ENCODE peak calls at places on chromosomes 5 and 9, in five cellular contexts. One of them, this sample, is unnamed.
A peak's percentile ranks its signal among the peaks of the same experiment; 100 is the strongest.

GRCh38 chr5:137753227-137753985 is 757 bp downstream of the HNRNPA0 start:
- DNase-seq in HCT116: no peak
- DNase-seq in HepG2: no peak
- DNase-seq in K562: peak; percentile 26
- DNase-seq in H1: no peak
- DNase-seq in this sample: no peak

GRCh38 chr5:138809391-138809790 is 56.2 kb downstream of the CTNNA1 start:
- DNase-seq in HCT116: no peak
- DNase-seq in HepG2: no peak
- DNase-seq in K562: no peak
- DNase-seq in H1: no peak
- DNase-seq in this sample: no peak

GRCh38 chr5:35416217-35416988 is 186.1 kb upstream of the PRLR start:
- DNase-seq in H1: no peak
- DNase-seq in K562: no peak
- DNase-seq in HCT116: no peak
- DNase-seq in HepG2: peak; percentile 73
- DNase-seq in this sample: no peak

GRCh38 chr9:89661956-89662717 is 57.3 kb downstream of the GADD45G start:
- DNase-seq in HepG2: peak; percentile 75
- DNase-seq in HCT116: peak; percentile 35
- DNase-seq in K562: peak; percentile 60
- DNase-seq in H1: peak; percentile 95
- DNase-seq in this sample: no peak

GRCh38 chr9:38423939-38424843 is at the start of gene IGFBPL1:
- DNase-seq in K562: no peak
- DNase-seq in HCT116: no peak
- DNase-seq in HepG2: no peak
- DNase-seq in H1: peak; percentile 72
- DNase-seq in this sample: no peak

GRCh38 chr5:167036585-167036984 is 1254.9 kb upstream of the WWC1 start:
- DNase-seq in HCT116: no peak
- DNase-seq in HepG2: no peak
- DNase-seq in H1: no peak
- DNase-seq in K562: no peak
- DNase-seq in this sample: no peak

GRCh38 chr5:148776780-148777179 is 49.6 kb upstream of the ADRB2 start:
- DNase-seq in HepG2: no peak
- DNase-seq in HCT116: peak; percentile 61
- DNase-seq in K562: no peak
- DNase-seq in H1: no peak
- DNase-seq in this sample: no peak

GRCh38 chr5:65356274-65356673 is 125.4 kb downstream of the ADAMTS6 start:
- DNase-seq in HepG2: no peak
- DNase-seq in K562: no peak
- DNase-seq in H1: no peak
- DNase-seq in HCT116: no peak
- DNase-seq in this sample: no peak

GRCh38 chr5:81749562-81750307 is 1.2 kb downstream of the SSBP2 start:
- DNase-seq in H1: peak; percentile 80
- DNase-seq in HepG2: no peak
- DNase-seq in HCT116: no peak
- DNase-seq in K562: peak; percentile 36
- DNase-seq in this sample: peak; percentile 69

GRCh38 chr5:34487202-34487879 is 168.8 kb upstream of the RAI14 start:
- DNase-seq in HepG2: peak; percentile 95
- DNase-seq in H1: peak; percentile 32
- DNase-seq in HCT116: no peak
- DNase-seq in K562: no peak
- DNase-seq in this sample: no peak

GRCh38 chr9:136020206-136020605 is 59.0 kb upstream of the UBAC1 start:
- DNase-seq in K562: no peak
- DNase-seq in HCT116: no peak
- DNase-seq in HepG2: no peak
- DNase-seq in H1: no peak
- DNase-seq in this sample: no peak

GRCh38 chr5:123036391-123037103 is at the start of gene PPIC:
- DNase-seq in H1: peak; percentile 93
- DNase-seq in HepG2: peak; percentile 50
- DNase-seq in HCT116: peak; percentile 64
- DNase-seq in K562: peak; percentile 73
- DNase-seq in this sample: no peak

GRCh38 chr9:137275203-137275936 is 2.2 kb upstream of the TOR4A start:
- DNase-seq in H1: peak; percentile 50
- DNase-seq in HepG2: no peak
- DNase-seq in K562: no peak
- DNase-seq in HCT116: no peak
- DNase-seq in this sample: no peak

GRCh38 chr9:19925674-19926503 is 137.1 kb upstream of the SLC24A2 start:
- DNase-seq in H1: peak; percentile 89
- DNase-seq in K562: peak; percentile 58
- DNase-seq in HepG2: peak; percentile 55
- DNase-seq in HCT116: peak; percentile 56
- DNase-seq in this sample: peak; percentile 48

GRCh38 chr5:17216176-17216973 is 1.1 kb upstream of the BASP1 start:
- DNase-seq in HepG2: peak; percentile 42
- DNase-seq in K562: peak; percentile 37
- DNase-seq in HCT116: peak; percentile 34
- DNase-seq in H1: peak; percentile 84
- DNase-seq in this sample: peak; percentile 62

GRCh38 chr5:68249520-68249919 is 34.0 kb downstream of the PIK3R1 start:
- DNase-seq in K562: no peak
- DNase-seq in HCT116: no peak
- DNase-seq in H1: no peak
- DNase-seq in HepG2: no peak
- DNase-seq in this sample: no peak

GRCh38 chr5:68251804-68252648 is 36.5 kb downstream of the PIK3R1 start:
- DNase-seq in HCT116: no peak
- DNase-seq in H1: no peak
- DNase-seq in HepG2: no peak
- DNase-seq in K562: no peak
- DNase-seq in this sample: no peak

GRCh38 chr5:68248896-68249295 is 33.3 kb downstream of the PIK3R1 start:
- DNase-seq in HepG2: no peak
- DNase-seq in H1: no peak
- DNase-seq in HCT116: no peak
- DNase-seq in K562: no peak
- DNase-seq in this sample: no peak

GRCh38 chr5:68251386-68251785 is 35.8 kb downstream of the PIK3R1 start:
- DNase-seq in HepG2: no peak
- DNase-seq in K562: no peak
- DNase-seq in HCT116: no peak
- DNase-seq in H1: no peak
- DNase-seq in this sample: no peak

DNA sequence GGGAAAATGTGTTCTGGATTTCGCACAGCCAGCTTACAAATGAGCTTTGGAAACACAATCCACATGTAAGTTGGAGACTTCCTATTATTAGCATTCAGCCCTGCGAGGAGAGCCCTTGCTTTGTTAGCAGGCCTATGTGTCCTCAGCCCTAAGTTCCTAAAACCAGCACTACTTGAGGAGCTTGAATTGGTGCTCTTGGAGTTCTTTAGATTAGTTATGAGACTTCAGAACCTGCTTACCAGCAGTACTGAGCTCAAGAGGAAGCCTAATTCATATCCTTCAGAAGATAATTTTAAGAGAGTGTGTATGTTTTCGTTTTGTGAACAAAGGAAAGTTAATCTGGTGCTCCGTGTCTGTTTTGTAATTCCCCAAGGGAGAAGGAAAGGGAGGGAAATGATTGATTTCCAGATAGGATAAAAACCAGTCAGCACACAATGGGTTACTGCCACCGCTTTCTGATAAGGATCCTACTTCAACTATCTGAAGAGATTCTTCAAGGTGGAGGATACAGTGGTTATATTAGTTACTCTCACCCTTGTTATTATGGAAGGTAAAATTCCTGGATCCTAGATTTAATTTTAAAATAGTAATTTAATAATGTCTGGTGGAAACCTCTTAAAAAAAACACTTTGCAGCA is 35.2 kb downstream of the PIK3R1 start:
- DNase-seq in HCT116: no peak
- DNase-seq in H1: no peak
- DNase-seq in HepG2: no peak
- DNase-seq in K562: no peak
- DNase-seq in this sample: no peak
- H3K27ac ChIP-seq in HCT116: no peak overlapping the region
- H3K27ac ChIP-seq in H1: no peak overlapping the region
- H3K27ac ChIP-seq in HepG2: no peak overlapping the region
- H3K27ac ChIP-seq in K562: no peak overlapping the region
- H3K27ac ChIP-seq in this sample: no peak overlapping the region

GRCh38 chr5:455806-456205 is 12.8 kb downstream of the EXOC3 start:
- DNase-seq in H1: no peak
- DNase-seq in HCT116: no peak
- DNase-seq in K562: no peak
- DNase-seq in HepG2: no peak
- DNase-seq in this sample: no peak

GRCh38 chr5:453725-454481 is 10.9 kb downstream of the EXOC3 start:
- DNase-seq in HCT116: no peak
- DNase-seq in H1: no peak
- DNase-seq in HepG2: no peak
- DNase-seq in K562: no peak
- DNase-seq in this sample: no peak

GRCh38 chr5:451587-452458 is 8.8 kb downstream of the EXOC3 start:
- DNase-seq in K562: no peak
- DNase-seq in HepG2: no peak
- DNase-seq in H1: no peak
- DNase-seq in HCT116: no peak
- DNase-seq in this sample: no peak

GRCh38 chr5:454936-455335 is 12.0 kb downstream of the EXOC3 start:
- DNase-seq in H1: no peak
- DNase-seq in HCT116: no peak
- DNase-seq in HepG2: no peak
- DNase-seq in K562: no peak
- DNase-seq in this sample: no peak

GRCh38 chr5:452856-453710 is 10.1 kb downstream of the EXOC3 start:
- DNase-seq in HepG2: no peak
- DNase-seq in K562: no peak
- DNase-seq in H1: no peak
- DNase-seq in HCT116: no peak
- DNase-seq in this sample: no peak
- TF ChIP-seq SP1 in HepG2: no peak
- TF ChIP-seq SP1 in K562: no peak
- TF ChIP-seq SP1 in H1: no peak
- TF ChIP-seq SP1 in HCT116: no peak
- TF ChIP-seq SP1 in this sample: no peak

GRCh38 chr5:177569894-177570293 is 15.5 kb upstream of the FAM193B start:
- DNase-seq in HCT116: no peak
- DNase-seq in H1: no peak
- DNase-seq in K562: no peak
- DNase-seq in HepG2: no peak
- DNase-seq in this sample: no peak

GRCh38 chr5:177568326-177568725 is 14.0 kb upstream of the FAM193B start:
- DNase-seq in H1: no peak
- DNase-seq in HCT116: no peak
- DNase-seq in K562: peak; percentile 56
- DNase-seq in HepG2: no peak
- DNase-seq in this sample: no peak

DNA sequence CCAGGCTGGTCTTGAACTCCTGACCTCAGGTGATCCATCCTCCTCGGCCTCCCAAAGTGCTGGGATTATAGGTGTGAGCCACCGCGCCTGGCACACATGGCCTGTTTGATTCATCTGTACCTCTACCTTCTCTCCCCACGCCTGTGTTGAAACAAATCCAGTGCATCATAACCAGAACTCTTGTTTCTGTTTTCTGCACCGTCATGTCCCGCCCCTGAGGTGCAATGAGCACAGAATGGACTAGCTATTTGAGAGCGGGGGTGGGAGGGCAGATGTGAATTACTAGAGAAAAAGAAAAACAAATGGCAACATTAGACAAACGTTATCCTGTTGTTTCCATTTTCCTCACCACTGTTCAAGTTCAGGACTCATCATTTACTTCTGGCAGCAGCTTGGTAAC is 10.7 kb upstream of the FAM193B start:
- DNase-seq in H1: no peak
- DNase-seq in HCT116: no peak
- DNase-seq in HepG2: no peak
- DNase-seq in K562: peak; percentile 57
- DNase-seq in this sample: no peak
- H3K27ac ChIP-seq in H1: no peak overlapping the region
- H3K27ac ChIP-seq in HCT116: no peak overlapping the region
- H3K27ac ChIP-seq in HepG2: no peak overlapping the region
- H3K27ac ChIP-seq in K562: peak overlapping the region; percentile 3
- H3K27ac ChIP-seq in this sample: no peak overlapping the region

GRCh38 chr9:3527653-3527960 is 1.8 kb upstream of the RFX3 start:
- DNase-seq in HCT116: no peak
- DNase-seq in K562: no peak
- DNase-seq in H1: no peak
- DNase-seq in HepG2: peak; percentile 3
- DNase-seq in this sample: no peak

GRCh38 chr9:3525836-3526165 is at the start of gene RFX3:
- DNase-seq in H1: no peak
- DNase-seq in HCT116: peak; percentile 84
- DNase-seq in HepG2: peak; percentile 91
- DNase-seq in K562: peak; percentile 85
- DNase-seq in this sample: peak; percentile 78

GRCh38 chr9:3526166-3526902 is 533 bp upstream of the RFX3 start:
- DNase-seq in HCT116: peak; percentile 59
- DNase-seq in H1: peak; percentile 88
- DNase-seq in K562: peak; percentile 70
- DNase-seq in HepG2: peak; percentile 74
- DNase-seq in this sample: no peak

GRCh38 chr9:3526903-3527652 is 1.3 kb upstream of the RFX3 start:
- DNase-seq in HepG2: peak; percentile 28
- DNase-seq in H1: peak; percentile 52
- DNase-seq in HCT116: peak; percentile 33
- DNase-seq in K562: no peak
- DNase-seq in this sample: no peak

GRCh38 chr9:3528466-3528865 is 2.7 kb upstream of the RFX3 start:
- DNase-seq in H1: no peak
- DNase-seq in HepG2: no peak
- DNase-seq in HCT116: no peak
- DNase-seq in K562: peak; percentile 38
- DNase-seq in this sample: peak; percentile 67
- TF ChIP-seq SP1 in H1: no peak
- TF ChIP-seq SP1 in HepG2: no peak
- TF ChIP-seq SP1 in HCT116: no peak
- TF ChIP-seq SP1 in K562: no peak
- TF ChIP-seq SP1 in this sample: no peak

DNA sequence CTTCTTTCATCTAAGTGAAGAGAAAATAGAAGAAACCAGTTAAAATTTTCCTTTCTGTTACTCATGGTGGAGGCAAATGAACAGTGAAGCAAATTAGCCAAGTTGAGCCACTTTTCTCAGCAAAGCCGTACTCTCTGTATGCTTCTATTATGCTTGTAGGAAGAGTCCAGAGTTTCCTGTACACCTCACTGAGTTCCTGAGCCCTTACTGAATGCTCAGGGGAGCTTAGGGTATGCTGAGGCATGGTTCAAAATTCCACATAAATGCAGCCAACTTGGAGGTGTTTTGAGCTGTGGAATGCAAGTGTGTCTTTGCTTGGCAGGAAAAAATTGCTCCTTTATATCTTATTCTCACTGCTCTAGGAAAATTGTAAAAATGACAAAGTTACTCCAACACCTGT is 91.8 kb downstream of the FEM1C start:
- DNase-seq in K562: no peak
- DNase-seq in HCT116: no peak
- DNase-seq in H1: no peak
- DNase-seq in HepG2: no peak
- DNase-seq in this sample: no peak
- H3K27ac ChIP-seq in K562: no peak overlapping the region
- H3K27ac ChIP-seq in HCT116: no peak overlapping the region
- H3K27ac ChIP-seq in H1: no peak overlapping the region
- H3K27ac ChIP-seq in HepG2: no peak overlapping the region
- H3K27ac ChIP-seq in this sample: no peak overlapping the region